ENCODE peak calls at places on chromosome 5, in seven cellular contexts. D, X, I, O, F, E and M are unnamed samples.

GRCh38 chr5:79263-79662 is 12.7 kb upstream of the PLEKHG4B start:
- DNase-seq in X (no peak), O (no peak), E (no peak), F (no peak), D (no peak), I (no peak), M (no peak)

GRCh38 chr5:168002116-168002515 is 289.3 kb upstream of the WWC1 start:
- DNase-seq in F (no peak), D (no peak), I (no peak), E (no peak), X (no peak), O (no peak), M (no peak)

GRCh38 chr5:22250528-22250927 is 602.6 kb downstream of the CDH12 start:
- DNase-seq in F (no peak), O (no peak), X (no peak), D (no peak), E (no peak), I (no peak), M (no peak)

GRCh38 chr5:142012186-142012785 is 541 bp downstream of the GNPDA1 start:
- DNase-seq in I (no peak), F (peak; percentile 64), D (no peak), X (peak; percentile 45), O (no peak), E (no peak), M (peak; percentile 33)

GRCh38 chr5:162160401-162160800 is 92.8 kb downstream of the GABRG2 start:
- DNase-seq in D (no peak), O (no peak), E (no peak), F (no peak), I (no peak), X (no peak), M (no peak)

GRCh38 chr5:151072234-151073025 is 8.4 kb downstream of the TNIP1 start:
- DNase-seq in O (no peak), F (peak; percentile 96), E (peak; percentile 84), X (peak; percentile 24), D (no peak), I (no peak), M (peak; percentile 79)

GRCh38 chr5:149397530-149397929 is 18.4 kb upstream of the IL17B start:
- DNase-seq in D (no peak), X (no peak), E (peak; percentile 97), O (no peak), F (peak; percentile 6), I (peak; percentile 97), M (peak; percentile 98)

GRCh38 chr5:81800797-81801196 is 49.9 kb upstream of the SSBP2 start:
- DNase-seq in E (no peak), O (no peak), F (peak; percentile 30), X (no peak), I (no peak), D (no peak), M (peak; percentile 29)

GRCh38 chr5:139133237-139133636 is 64.9 kb downstream of the SIL1 start:
- DNase-seq in D (peak; percentile 12), O (peak; percentile 58), I (no peak), X (no peak), E (no peak), F (no peak), M (no peak)

GRCh38 chr5:133754575-133755169 is 142.3 kb upstream of the FSTL4 start:
- DNase-seq in O (no peak), I (no peak), E (peak; percentile 7), D (no peak), X (peak; percentile 48), F (peak; percentile 49), M (peak; percentile 21)

GRCh38 chr5:172688735-172689572 is 47.9 kb downstream of the NEURL1B start:
- DNase-seq in E (peak; percentile 11), O (no peak), D (no peak), F (peak; percentile 83), X (no peak), I (no peak), M (no peak)

GRCh38 chr5:118796081-118796480 is 192.3 kb downstream of the DTWD2 start:
- DNase-seq in X (no peak), F (no peak), E (no peak), D (no peak), O (no peak), I (no peak), M (no peak)

GRCh38 chr5:150137168-150137957 is 18.3 kb downstream of the PDGFRB start:
- DNase-seq in X (no peak), O (no peak), F (no peak), D (no peak), I (no peak), E (peak; percentile 70), M (no peak)

GRCh38 chr5:110354341-110354740 is 372.1 kb downstream of the TMEM232 start:
- DNase-seq in O (no peak), X (no peak), D (no peak), E (no peak), I (no peak), F (no peak), M (peak; percentile 72)

GRCh38 chr5:104987074-104987473 is 1424.5 kb upstream of the NUDT12 start:
- DNase-seq in I (no peak), F (no peak), X (no peak), O (no peak), D (no peak), E (no peak), M (no peak)

GRCh38 chr5:170638051-170638450 is 134.2 kb downstream of the KCNIP1 start:
- DNase-seq in O (no peak), I (no peak), E (no peak), D (no peak), X (no peak), F (no peak), M (no peak)

GRCh38 chr5:181170996-181171395 is 23.6 kb downstream of the OR2V2 start:
- DNase-seq in F (peak; percentile 77), I (no peak), O (no peak), D (no peak), E (peak; percentile 37), X (no peak), M (peak; percentile 69)

GRCh38 chr5:35131723-35132122 is 84.0 kb upstream of the AGXT2 start:
- DNase-seq in D (no peak), I (no peak), O (no peak), E (peak; percentile 55), F (peak; percentile 51), X (no peak), M (no peak)

GRCh38 chr5:149125386-149125891 is 15.9 kb upstream of the ABLIM3 start:
- DNase-seq in X (no peak), E (peak; percentile 18), D (no peak), O (no peak), F (peak; percentile 65), I (no peak), M (no peak)

GRCh38 chr5:542693-543311 is 18.6 kb upstream of the SLC9A3 start:
- DNase-seq in O (no peak), F (no peak), I (no peak), X (no peak), E (no peak), D (no peak), M (no peak)

GRCh38 chr5:160960592-160960991 is 108.6 kb upstream of the ATP10B start:
- DNase-seq in E (no peak), I (no peak), D (no peak), O (no peak), X (no peak), F (no peak), M (no peak)

GRCh38 chr5:138708761-138709160 is 44.5 kb upstream of the CTNNA1 start:
- DNase-seq in D (no peak), F (no peak), X (no peak), O (no peak), I (no peak), E (no peak), M (no peak)